ENCODE peak calls at places on chromosomes 6 and 20, in seven cellular contexts. N is glutamatergic neuron; X is heart left ventricle; A is activated CD4-positive, alpha-beta T cell treated with anti-CD3 and anti-CD28 coated beads, Interleukin-2, amount 50 U/mL, for 24 hours; L is ELR; P is nephron progenitor cell; G is LHCN-M2. Y is an unnamed sample.

GRCh38 chr6:108543165-108543940 is 17.4 kb upstream of the FOXO3 start:
- DNase-seq in N (no peak), X (no peak), A (no peak), L (no peak), P (no peak), G (no peak), Y (no peak)

GRCh38 chr6:23202207-23202606 is 632.8 kb downstream of the HDGFL1 start:
- DNase-seq in N (no peak), X (no peak), A (no peak), L (no peak), P (no peak), G (no peak), Y (no peak)

GRCh38 chr20:58408603-58409246 is 19.7 kb downstream of the VAPB start:
- DNase-seq in N (no peak), X (no peak), A (no peak), L (peak), P (no peak), G (no peak), Y (no peak)

GRCh38 chr6:152503541-152503940 is 133.6 kb downstream of the SYNE1 start:
- DNase-seq in N (no peak), X (no peak), A (no peak), L (peak), P (no peak), G (peak), Y (no peak)

GRCh38 chr6:7697820-7698623 is 27.9 kb upstream of the BMP6 start:
- DNase-seq in N (no peak), X (no peak), A (no peak), L (peak), P (no peak), G (peak), Y (peak)

GRCh38 chr6:3775386-3775785 is 23.9 kb upstream of the PXDC1 start:
- DNase-seq in N (no peak), X (no peak), A (no peak), L (no peak), P (no peak), G (no peak), Y (no peak)

GRCh38 chr6:5398530-5398929 is 137.2 kb downstream of the FARS2 start:
- DNase-seq in N (no peak), X (no peak), A (no peak), L (peak), P (no peak), G (peak), Y (no peak)

GRCh38 chr6:8020083-8020482 is 44.1 kb downstream of the BLOC1S5 start:
- DNase-seq in N (no peak), X (no peak), A (no peak), L (no peak), P (no peak), G (no peak), Y (no peak)

GRCh38 chr6:99490608-99491007 is 24.6 kb downstream of the USP45 start:
- DNase-seq in N (no peak), X (no peak), A (no peak), L (no peak), P (no peak), G (no peak), Y (no peak)

GRCh38 chr20:8780926-8781325 is 288.0 kb upstream of the PLCB4 start:
- DNase-seq in N (no peak), X (no peak), A (no peak), L (no peak), P (no peak), G (no peak), Y (no peak)

GRCh38 chr20:59733326-59733725 is 129.0 kb downstream of the PHACTR3 start:
- DNase-seq in N (no peak), X (no peak), A (no peak), L (no peak), P (no peak), G (no peak), Y (no peak)

GRCh38 chr6:163405412-163406309 is 8.9 kb upstream of the QKI start:
- DNase-seq in N (no peak), X (peak), A (no peak), L (no peak), P (no peak), G (no peak), Y (peak)